ENCODE peak calls at places on chromosomes 2 and 18, in five cellular contexts. P, L, Y, B and C are unnamed samples.

GRCh38 chr2:62319061-62319460 is 123.1 kb downstream of the B3GNT2 start:
- DNase-seq in L (no peak), B (no peak), P (no peak), Y (no peak), C (no peak)

GRCh38 chr2:231524477-231525247 is 5.6 kb downstream of the NMUR1 start:
- DNase-seq in Y (no peak), B (no peak), P (no peak), L (no peak), C (no peak)

GRCh38 chr2:134718956-134719814 is at the start of gene TMEM163:
- DNase-seq in B (no peak), L (peak; percentile 86), P (no peak), Y (peak; percentile 64), C (no peak)

GRCh38 chr18:21112543-21113105 is 1.0 kb upstream of the ROCK1 start:
- DNase-seq in Y (no peak), L (no peak), P (no peak), B (no peak), C (no peak)

GRCh38 chr18:41378628-41379027 is 576.4 kb upstream of the PIK3C3 start:
- DNase-seq in B (no peak), Y (no peak), L (no peak), P (peak; percentile 2), C (no peak)

GRCh38 chr2:32874931-32875330 is 71.8 kb upstream of the LTBP1 start:
- DNase-seq in P (no peak), Y (no peak), B (no peak), L (no peak), C (no peak)

GRCh38 chr18:57715671-57716070 is 87.4 kb downstream of the ATP8B1 start:
- DNase-seq in P (no peak), L (no peak), Y (no peak), B (no peak), C (no peak)

GRCh38 chr2:172513524-172513900 is 42.4 kb upstream of the PDK1 start:
- DNase-seq in L (no peak), B (no peak), Y (no peak), P (no peak), C (no peak)

GRCh38 chr18:23668731-23669130 is 6.0 kb upstream of the ANKRD29 start:
- DNase-seq in B (no peak), Y (no peak), L (no peak), P (no peak), C (peak; percentile 46)

GRCh38 chr2:204869142-204869823 is 324.0 kb downstream of the PARD3B start:
- DNase-seq in L (no peak), P (no peak), Y (no peak), B (no peak), C (no peak)

GRCh38 chr18:36518839-36519238 is 221.3 kb downstream of the FHOD3 start:
- DNase-seq in P (no peak), B (peak; percentile 53), Y (no peak), L (no peak), C (no peak)

GRCh38 chr18:36516258-36516657 is 218.7 kb downstream of the FHOD3 start:
- DNase-seq in P (no peak), B (no peak), L (no peak), Y (no peak), C (no peak)

GRCh38 chr18:36511791-36512352 is 214.4 kb downstream of the FHOD3 start:
- DNase-seq in B (no peak), Y (no peak), P (no peak), L (no peak), C (no peak)

GRCh38 chr18:36516726-36517125 is 219.2 kb downstream of the FHOD3 start:
- DNase-seq in Y (no peak), P (no peak), B (no peak), L (no peak), C (no peak)

GRCh38 chr18:36514778-36515177 is 217.3 kb downstream of the FHOD3 start:
- DNase-seq in L (no peak), B (no peak), P (no peak), Y (no peak), C (no peak)
- TF ChIP-seq CTCF in L (no peak), B (no peak), P (no peak), Y (no peak), C (no peak)

DNA sequence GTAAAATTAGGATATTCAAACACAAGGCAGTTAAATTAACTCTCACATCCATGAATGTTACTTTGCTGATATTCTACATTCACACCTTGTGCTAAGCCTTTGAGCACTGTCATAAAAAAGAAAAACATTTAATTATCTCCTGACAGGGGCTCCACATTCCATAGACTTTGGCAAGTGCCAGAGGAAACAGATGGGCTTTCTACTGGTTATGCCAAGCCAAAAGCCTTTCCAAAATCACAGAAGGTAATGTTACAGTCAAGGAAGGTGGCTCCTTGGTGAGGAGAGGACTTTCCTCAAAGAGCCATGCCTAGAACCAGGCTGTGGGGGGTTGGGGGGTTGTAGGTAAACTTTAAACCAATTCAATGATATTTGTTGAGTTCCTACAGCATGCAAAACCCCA is 12.4 kb downstream of the MYO5B start:
- DNase-seq in P (no peak), L (no peak), B (no peak), Y (no peak), C (no peak)
- TF ChIP-seq POLR2A in P (no peak), L (no peak), B (no peak), Y (no peak), C (no peak)

GRCh38 chr2:160963957-160964356 is 196.3 kb upstream of the TANK start:
- DNase-seq in Y (no peak), L (no peak), P (no peak), B (no peak), C (no peak)
- H3K4me3 ChIP-seq in Y (no peak overlapping the region), L (no peak overlapping the region), P (no peak overlapping the region), B (no peak overlapping the region), C (no peak overlapping the region)

GRCh38 chr2:55309441-55309840 is 40.4 kb upstream of the MTIF2 start:
- DNase-seq in P (no peak), Y (no peak), L (no peak), B (no peak), C (no peak)

GRCh38 chr2:55314985-55315384 is 46.0 kb upstream of the MTIF2 start:
- DNase-seq in Y (no peak), L (no peak), B (no peak), P (no peak), C (no peak)

DNA sequence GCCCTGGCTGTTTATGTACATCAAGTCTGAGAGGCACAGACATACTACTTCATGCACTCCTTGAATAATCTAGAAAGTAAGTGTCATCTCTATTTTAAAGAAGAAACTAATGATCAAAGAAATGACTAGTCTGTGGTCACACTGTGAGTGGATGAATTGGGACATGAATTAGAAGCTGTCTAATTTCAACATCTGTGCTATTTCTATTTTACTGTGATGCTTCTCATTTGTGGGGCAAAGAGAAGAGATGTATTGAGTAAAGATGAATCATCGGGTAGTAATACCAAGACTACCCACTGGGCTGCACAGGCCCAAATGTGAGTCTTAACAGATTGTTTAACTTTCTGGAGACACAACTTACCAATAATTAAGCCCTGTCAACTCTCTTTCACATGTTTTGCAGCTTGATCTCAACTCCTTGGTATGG is 42.4 kb upstream of the MTIF2 start:
- DNase-seq in L (no peak), B (no peak), Y (no peak), P (peak; percentile 16), C (no peak)
- TF ChIP-seq CTCF in L (no peak), B (no peak), Y (no peak), P (no peak), C (no peak)

DNA sequence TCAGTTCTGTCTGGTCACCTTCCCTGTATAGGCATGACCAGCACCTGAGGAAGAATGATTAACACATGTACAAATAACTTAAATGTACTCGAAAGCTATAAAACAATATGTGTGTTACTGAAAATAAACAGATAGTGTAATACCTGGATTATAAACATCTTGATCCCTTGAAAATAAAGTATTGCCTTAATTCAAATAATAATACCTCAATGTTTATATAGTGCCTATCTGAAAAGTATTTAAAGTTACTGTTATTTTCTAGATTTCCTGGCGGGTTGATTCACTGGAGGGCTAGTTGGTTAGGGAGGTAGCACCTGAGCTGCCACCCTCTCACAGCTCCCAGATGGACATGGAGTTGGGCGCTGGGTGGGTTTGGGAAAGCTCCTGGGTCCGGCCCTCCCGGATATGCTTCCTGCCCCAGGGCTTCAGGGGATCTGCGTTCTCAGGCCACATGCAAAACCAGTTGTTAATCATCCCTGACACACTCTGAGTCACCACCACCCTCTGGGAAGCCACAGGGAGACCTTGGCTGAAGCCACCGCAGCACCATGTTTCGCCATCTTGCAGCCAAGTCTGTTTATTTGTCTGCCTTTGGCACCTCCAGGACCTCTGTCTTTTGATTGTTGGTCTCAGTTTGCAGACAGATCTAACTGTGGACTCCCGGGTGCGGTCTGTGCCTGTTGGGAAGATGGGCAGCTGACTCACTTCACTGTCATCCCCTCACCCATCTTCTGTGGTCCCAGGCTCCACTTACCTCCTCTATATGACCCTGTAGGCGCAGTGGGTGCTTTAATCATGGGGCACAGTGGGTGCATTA is 35.3 kb downstream of the RAB31 start:
- DNase-seq in L (peak; percentile 12), Y (peak; percentile 29), B (no peak), P (peak; percentile 93), C (no peak)
- TF ChIP-seq POLR2A in L (no peak), Y (no peak), B (no peak), P (no peak), C (no peak)

DNA sequence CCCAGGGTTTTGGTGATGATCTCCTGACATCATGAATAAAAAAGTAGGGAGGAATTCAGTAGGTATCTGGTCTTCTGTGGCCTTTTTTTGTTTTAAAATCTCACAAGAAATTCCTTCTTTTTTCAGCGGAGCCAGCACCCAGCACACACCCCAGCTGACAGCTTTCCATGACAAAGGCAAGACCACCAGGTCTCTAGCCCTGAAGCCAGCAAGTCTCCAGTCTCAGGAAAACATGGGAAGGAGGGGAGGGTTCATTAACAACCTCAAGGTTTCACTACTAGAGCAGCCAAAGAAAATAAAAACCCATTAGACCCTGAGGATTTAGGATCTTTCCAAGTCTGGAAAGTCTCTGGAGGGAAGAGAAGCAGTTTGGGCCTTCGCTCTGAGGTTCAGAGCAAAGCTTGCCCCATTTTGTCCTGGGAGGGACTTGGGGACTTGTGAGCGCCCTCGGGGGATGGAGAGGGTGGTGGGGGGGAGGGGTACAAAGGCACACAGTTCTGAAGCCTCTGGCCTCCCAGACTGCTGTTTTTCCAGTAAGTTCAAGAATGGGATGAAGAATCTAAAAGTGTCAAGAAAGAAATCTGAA is 9.0 kb downstream of the FOXI3 start:
- DNase-seq in B (no peak), P (no peak), Y (no peak), L (no peak), C (no peak)
- H3K4me3 ChIP-seq in B (no peak overlapping the region), P (no peak overlapping the region), Y (no peak overlapping the region), L (no peak overlapping the region), C (no peak overlapping the region)

GRCh38 chr2:222893716-222894115 is 32.9 kb downstream of the ACSL3 start:
- DNase-seq in Y (no peak), P (no peak), L (no peak), B (no peak), C (no peak)

GRCh38 chr2:222895143-222895542 is 34.3 kb downstream of the ACSL3 start:
- DNase-seq in B (no peak), P (no peak), Y (no peak), L (no peak), C (no peak)

GRCh38 chr2:222888716-222889115 is 27.9 kb downstream of the ACSL3 start:
- DNase-seq in B (no peak), L (no peak), Y (no peak), P (no peak), C (no peak)

GRCh38 chr2:222891890-222892289 is 31.1 kb downstream of the ACSL3 start:
- DNase-seq in P (no peak), B (no peak), Y (no peak), L (no peak), C (no peak)

GRCh38 chr2:222892321-222892720 is 31.5 kb downstream of the ACSL3 start:
- DNase-seq in P (no peak), B (no peak), L (no peak), Y (no peak), C (no peak)
- TF ChIP-seq CTCF in P (no peak), B (no peak), L (no peak), Y (no peak), C (no peak)